ENCODE peak calls at places on chromosomes 1 and 21, in four cellular contexts. I, C, O and P are unnamed samples. For H3K4me1, the result is how much of the 10 kb centered on the place peaks cover.

GRCh38 chr1:219476716-219477115 is 136.2 kb downstream of the ZC3H11B start:
- DNase-seq in I (no peak), C (no peak), O (no peak), P (no peak)

GRCh38 chr1:156103521-156103947 is 11.0 kb upstream of the LMNA start:
- DNase-seq in I (peak), C (no peak), O (peak), P (no peak)

GRCh38 chr1:41045740-41046139 is 24.2 kb upstream of the SLFNL1 start:
- DNase-seq in I (peak), C (peak), O (no peak), P (no peak)

GRCh38 chr1:27603320-27603961 is 503 bp downstream of the AHDC1 start:
- DNase-seq in I (no peak), C (peak), O (peak), P (no peak)

GRCh38 chr1:24952413-24952841 is 22.4 kb upstream of the RUNX3 start:
- DNase-seq in I (no peak), C (peak), O (no peak), P (no peak)

GRCh38 chr1:20439282-20439681 is 46.7 kb downstream of the CAMK2N1 start:
- DNase-seq in I (peak), C (no peak), O (no peak), P (no peak)

GRCh38 chr1:116498789-116499628 is 71.8 kb downstream of the CD58 start:
- DNase-seq in I (peak), C (peak), O (peak), P (peak)

GRCh38 chr1:36522021-36522420 is 39.3 kb upstream of the CSF3R start:
- DNase-seq in I (no peak), C (no peak), O (no peak), P (no peak)

GRCh38 chr1:34928865-34929496 is 469 bp downstream of the DLGAP3 start:
- DNase-seq in I (no peak), C (no peak), O (no peak), P (no peak)

GRCh38 chr1:178962853-178963810 is 62.6 kb upstream of the FAM20B start:
- DNase-seq in I (no peak), C (no peak), O (no peak), P (no peak)

GRCh38 chr21:32887026-32887425 is 115.5 kb upstream of the PAXBP1 start:
- DNase-seq in I (no peak), C (no peak), O (no peak), P (no peak)

GRCh38 chr1:61403863-61404615 is 320.9 kb downstream of the TM2D1 start:
- DNase-seq in I (peak), C (no peak), O (no peak), P (no peak)

GRCh38 chr21:27700974-27701614 is 734.2 kb upstream of the ADAMTS5 start:
- DNase-seq in I (peak), C (peak), O (peak), P (peak)

GRCh38 chr1:149936992-149937705 is 470 bp upstream of the MTMR11 start:
- DNase-seq in I (peak), C (no peak), O (no peak), P (peak)

GRCh38 chr1:209850342-209850979 is 22.7 kb downstream of the UTP25 start:
- DNase-seq in I (peak), C (peak), O (no peak), P (no peak)

GRCh38 chr1:185442065-185442464 is 125.0 kb upstream of the IVNS1ABP start:
- DNase-seq in I (no peak), C (no peak), O (no peak), P (no peak)

GRCh38 chr1:119778886-119779560 is 10.3 kb upstream of the HMGCS2 start:
- DNase-seq in I (no peak), C (no peak), O (no peak), P (no peak)
- H3K4me1 ChIP-seq in I (under half), C (under half), O (under half), P (under half)

GRCh38 chr1:192803501-192803900 is 5.3 kb upstream of the RGS2 start:
- DNase-seq in I (no peak), C (no peak), O (no peak), P (no peak)

GRCh38 chr1:192797143-192797542 is 11.7 kb upstream of the RGS2 start:
- DNase-seq in I (no peak), C (peak), O (no peak), P (no peak)

GRCh38 chr1:192797845-192798244 is 11.0 kb upstream of the RGS2 start:
- DNase-seq in I (no peak), C (no peak), O (no peak), P (no peak)

GRCh38 chr1:192802406-192802805 is 6.4 kb upstream of the RGS2 start:
- DNase-seq in I (no peak), C (no peak), O (no peak), P (no peak)

GRCh38 chr1:192801451-192801850 is 7.4 kb upstream of the RGS2 start:
- DNase-seq in I (peak), C (no peak), O (no peak), P (no peak)
- H3K27ac ChIP-seq in I (no peak), C (no peak), O (no peak), P (no peak)

GRCh38 chr1:13701274-13701650 is 1.3 kb downstream of the PRDM2 start:
- DNase-seq in I (no peak), C (no peak), O (no peak), P (no peak)

GRCh38 chr1:13699936-13700520 is at the start of gene PRDM2:
- DNase-seq in I (peak), C (peak), O (peak), P (peak)

GRCh38 chr1:13699510-13699909 is 478 bp upstream of the PRDM2 start:
- DNase-seq in I (peak), C (no peak), O (peak), P (no peak)

GRCh38 chr1:13702425-13703127 is 2.6 kb downstream of the PRDM2 start:
- DNase-seq in I (no peak), C (no peak), O (no peak), P (no peak)

DNA sequence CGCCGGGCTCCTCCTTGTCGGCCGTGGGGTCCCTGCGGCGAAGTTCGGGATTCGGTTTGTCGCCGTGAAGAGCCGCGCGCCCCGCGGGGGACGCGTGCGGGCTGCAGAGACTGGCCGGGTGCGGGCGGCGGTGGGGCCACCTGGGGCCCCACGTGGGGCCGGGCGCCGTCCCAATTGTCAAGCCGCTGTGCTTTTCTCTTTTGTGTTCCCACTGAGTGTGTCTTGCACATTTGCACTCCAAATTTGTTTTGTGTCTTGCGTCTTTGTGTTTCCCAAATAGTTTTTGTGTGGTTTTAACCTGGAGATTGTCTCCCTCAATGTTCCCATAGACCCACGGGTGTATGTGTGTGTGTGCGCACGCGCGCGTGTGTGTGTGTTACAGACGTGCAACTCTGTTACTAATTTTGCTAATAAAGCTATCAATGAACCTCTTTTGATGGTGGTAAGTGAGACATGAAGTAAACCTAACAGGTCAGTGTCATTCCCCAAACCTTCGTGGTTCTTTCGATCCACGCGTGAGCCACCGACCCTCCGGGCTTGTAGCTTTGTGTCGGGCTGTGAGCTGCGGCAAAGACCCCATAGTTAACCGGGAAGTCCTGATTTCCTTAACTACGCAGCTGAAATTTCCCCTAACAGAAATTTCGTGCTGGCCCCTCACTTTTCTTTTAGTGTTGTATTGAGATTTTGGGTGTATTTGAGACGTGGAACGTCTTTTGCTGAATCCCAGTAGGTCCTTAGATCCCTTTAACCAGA is 709 bp downstream of the PRDM2 start:
- DNase-seq in I (peak), C (peak), O (peak), P (peak)
- TF ChIP-seq CTCF in I (no peak), C (no peak), O (no peak), P (no peak)

DNA sequence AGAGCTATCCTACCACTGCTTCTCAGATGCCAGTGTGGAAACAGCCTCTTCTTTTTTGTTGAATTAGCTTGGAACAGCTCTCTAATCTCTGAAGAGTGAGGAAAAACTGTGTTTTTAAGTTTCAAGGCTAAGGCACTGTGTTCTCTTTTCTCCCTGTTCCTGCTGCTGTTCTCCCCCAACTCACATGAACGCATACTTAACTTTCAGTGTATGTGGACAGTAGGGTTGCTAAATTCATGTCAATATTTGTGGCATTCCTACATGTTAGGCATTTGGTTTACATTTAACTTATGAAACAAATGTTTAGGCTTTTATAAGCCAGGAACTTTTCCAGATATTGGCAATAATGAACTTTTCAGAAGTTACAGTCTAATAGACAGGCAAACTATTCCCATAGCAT is 6.8 kb downstream of the BACH1 start:
- DNase-seq in I (peak), C (no peak), O (no peak), P (no peak)
- H3K4me1 ChIP-seq in I (under half), C (under half), O (under half), P (under half)

GRCh38 chr21:34129971-34130597 is 56.7 kb downstream of the MRPS6 start:
- DNase-seq in I (peak), C (no peak), O (no peak), P (no peak)

GRCh38 chr21:34130598-34130985 is 57.2 kb downstream of the MRPS6 start:
- DNase-seq in I (no peak), C (no peak), O (no peak), P (no peak)

GRCh38 chr21:34132905-34133304 is 59.5 kb downstream of the MRPS6 start:
- DNase-seq in I (no peak), C (no peak), O (no peak), P (no peak)

GRCh38 chr21:34132202-34132601 is 58.8 kb downstream of the MRPS6 start:
- DNase-seq in I (no peak), C (no peak), O (no peak), P (no peak)

GRCh38 chr21:34131586-34131985 is 58.2 kb downstream of the MRPS6 start:
- DNase-seq in I (no peak), C (no peak), O (no peak), P (no peak)
- H3K27ac ChIP-seq in I (no peak), C (peak), O (peak), P (no peak)

GRCh38 chr1:147892216-147892615 is 10.4 kb upstream of the GJA8 start:
- DNase-seq in I (no peak), C (no peak), O (no peak), P (no peak)
- TF ChIP-seq CTCF in I (no peak), C (no peak), O (no peak), P (no peak)